ENCODE peak calls at places on chromosomes 6 and 20, in nine cellular contexts. One of them, this sample, is unnamed.

GRCh38 chr6:99745651-99746050 is 139.0 kb downstream of the PRDM13 start:
- DNase-seq in choroid plexus epithelial cell: peak; percentile 37
- DNase-seq in A673: no peak
- DNase-seq in HCT116: no peak
- DNase-seq in AG04450: no peak
- DNase-seq in coronary artery: no peak
- DNase-seq in WTC11: no peak
- DNase-seq in spleen: no peak
- DNase-seq in B cell: no peak
- DNase-seq in this sample: no peak

GRCh38 chr6:140061422-140062041 is 687.1 kb upstream of the CITED2 start:
- DNase-seq in AG04450: no peak
- DNase-seq in coronary artery: no peak
- DNase-seq in B cell: no peak
- DNase-seq in spleen: no peak
- DNase-seq in HCT116: no peak
- DNase-seq in A673: peak; percentile 22
- DNase-seq in WTC11: no peak
- DNase-seq in choroid plexus epithelial cell: no peak
- DNase-seq in this sample: no peak

GRCh38 chr6:37381579-37381978 is 27.8 kb downstream of the RNF8 start:
- DNase-seq in WTC11: peak; percentile 51
- DNase-seq in AG04450: peak; percentile 21
- DNase-seq in A673: peak; percentile 51
- DNase-seq in HCT116: peak; percentile 74
- DNase-seq in coronary artery: no peak
- DNase-seq in B cell: peak; percentile 57
- DNase-seq in spleen: no peak
- DNase-seq in choroid plexus epithelial cell: peak; percentile 82
- DNase-seq in this sample: no peak

GRCh38 chr6:14212632-14213031 is 95.1 kb downstream of the CD83 start:
- DNase-seq in A673: no peak
- DNase-seq in coronary artery: no peak
- DNase-seq in choroid plexus epithelial cell: no peak
- DNase-seq in AG04450: no peak
- DNase-seq in WTC11: no peak
- DNase-seq in HCT116: no peak
- DNase-seq in spleen: no peak
- DNase-seq in B cell: no peak
- DNase-seq in this sample: no peak

GRCh38 chr6:147774856-147775255 is 266.4 kb downstream of the SAMD5 start:
- DNase-seq in HCT116: no peak
- DNase-seq in choroid plexus epithelial cell: peak; percentile 16
- DNase-seq in spleen: no peak
- DNase-seq in AG04450: no peak
- DNase-seq in coronary artery: no peak
- DNase-seq in B cell: no peak
- DNase-seq in A673: peak; percentile 40
- DNase-seq in WTC11: peak; percentile 20
- DNase-seq in this sample: no peak

GRCh38 chr6:105272783-105273182 is 93.0 kb upstream of the POPDC3 start:
- DNase-seq in coronary artery: no peak
- DNase-seq in A673: no peak
- DNase-seq in HCT116: no peak
- DNase-seq in choroid plexus epithelial cell: peak; percentile 36
- DNase-seq in AG04450: no peak
- DNase-seq in WTC11: peak; percentile 38
- DNase-seq in spleen: no peak
- DNase-seq in B cell: no peak
- DNase-seq in this sample: no peak

GRCh38 chr20:13883425-13883824 is 98.6 kb downstream of the NDUFAF5 start:
- DNase-seq in spleen: no peak
- DNase-seq in B cell: no peak
- DNase-seq in coronary artery: no peak
- DNase-seq in HCT116: no peak
- DNase-seq in WTC11: no peak
- DNase-seq in A673: no peak
- DNase-seq in choroid plexus epithelial cell: no peak
- DNase-seq in AG04450: no peak
- DNase-seq in this sample: no peak

GRCh38 chr6:139590206-139590605 is 215.8 kb upstream of the CITED2 start:
- DNase-seq in WTC11: no peak
- DNase-seq in A673: no peak
- DNase-seq in B cell: no peak
- DNase-seq in HCT116: no peak
- DNase-seq in coronary artery: no peak
- DNase-seq in AG04450: no peak
- DNase-seq in choroid plexus epithelial cell: no peak
- DNase-seq in spleen: no peak
- DNase-seq in this sample: no peak

GRCh38 chr6:138673317-138674014 is 100.1 kb upstream of the CCDC28A start:
- DNase-seq in AG04450: no peak
- DNase-seq in choroid plexus epithelial cell: peak; percentile 49
- DNase-seq in HCT116: no peak
- DNase-seq in B cell: no peak
- DNase-seq in coronary artery: no peak
- DNase-seq in WTC11: no peak
- DNase-seq in spleen: no peak
- DNase-seq in A673: no peak
- DNase-seq in this sample: no peak

GRCh38 chr6:108944058-108944457 is 95.8 kb downstream of the ARMC2 start:
- DNase-seq in B cell: no peak
- DNase-seq in WTC11: no peak
- DNase-seq in spleen: no peak
- DNase-seq in A673: no peak
- DNase-seq in AG04450: no peak
- DNase-seq in coronary artery: no peak
- DNase-seq in choroid plexus epithelial cell: no peak
- DNase-seq in HCT116: no peak
- DNase-seq in this sample: no peak

GRCh38 chr6:166684866-166685265 is 57.8 kb upstream of the RPS6KA2 start:
- DNase-seq in choroid plexus epithelial cell: no peak
- DNase-seq in coronary artery: no peak
- DNase-seq in spleen: no peak
- DNase-seq in HCT116: no peak
- DNase-seq in AG04450: no peak
- DNase-seq in A673: no peak
- DNase-seq in B cell: no peak
- DNase-seq in WTC11: no peak
- DNase-seq in this sample: no peak

GRCh38 chr6:88982720-88983119 is 19.3 kb upstream of the RNGTT start:
- DNase-seq in HCT116: peak; percentile 57
- DNase-seq in coronary artery: no peak
- DNase-seq in spleen: no peak
- DNase-seq in choroid plexus epithelial cell: peak; percentile 85
- DNase-seq in B cell: peak; percentile 66
- DNase-seq in WTC11: no peak
- DNase-seq in AG04450: peak; percentile 43
- DNase-seq in A673: peak; percentile 70
- DNase-seq in this sample: no peak

GRCh38 chr20:45097485-45098095 is 3.3 kb downstream of the KCNS1 start:
- DNase-seq in coronary artery: no peak
- DNase-seq in HCT116: no peak
- DNase-seq in choroid plexus epithelial cell: peak; percentile 59
- DNase-seq in spleen: peak; percentile 81
- DNase-seq in WTC11: peak; percentile 50
- DNase-seq in AG04450: no peak
- DNase-seq in A673: no peak
- DNase-seq in B cell: peak; percentile 69
- DNase-seq in this sample: no peak

GRCh38 chr20:13119583-13119982 is 101.5 kb upstream of the ISM1 start:
- DNase-seq in spleen: no peak
- DNase-seq in AG04450: peak; percentile 7
- DNase-seq in A673: peak; percentile 80
- DNase-seq in HCT116: peak; percentile 51
- DNase-seq in B cell: peak; percentile 55
- DNase-seq in coronary artery: no peak
- DNase-seq in WTC11: peak; percentile 17
- DNase-seq in choroid plexus epithelial cell: peak; percentile 79
- DNase-seq in this sample: peak; percentile 54

GRCh38 chr6:105596284-105596755 is 193.4 kb upstream of the PREP start:
- DNase-seq in coronary artery: no peak
- DNase-seq in AG04450: peak; percentile 92
- DNase-seq in WTC11: no peak
- DNase-seq in B cell: no peak
- DNase-seq in choroid plexus epithelial cell: peak; percentile 92
- DNase-seq in A673: peak; percentile 55
- DNase-seq in spleen: no peak
- DNase-seq in HCT116: no peak
- DNase-seq in this sample: no peak

GRCh38 chr6:147742445-147742844 is 234.0 kb downstream of the SAMD5 start:
- DNase-seq in AG04450: no peak
- DNase-seq in B cell: no peak
- DNase-seq in coronary artery: no peak
- DNase-seq in HCT116: no peak
- DNase-seq in spleen: no peak
- DNase-seq in A673: no peak
- DNase-seq in choroid plexus epithelial cell: no peak
- DNase-seq in WTC11: no peak
- DNase-seq in this sample: no peak

GRCh38 chr6:41728954-41729353 is 6.5 kb downstream of the TFEB start:
- DNase-seq in WTC11: no peak
- DNase-seq in A673: no peak
- DNase-seq in AG04450: no peak
- DNase-seq in spleen: peak; percentile 82
- DNase-seq in B cell: no peak
- DNase-seq in choroid plexus epithelial cell: no peak
- DNase-seq in HCT116: no peak
- DNase-seq in coronary artery: no peak
- DNase-seq in this sample: no peak

GRCh38 chr6:85714893-85715530 is 72.3 kb upstream of the SYNCRIP start:
- DNase-seq in B cell: no peak
- DNase-seq in AG04450: no peak
- DNase-seq in A673: no peak
- DNase-seq in coronary artery: no peak
- DNase-seq in spleen: no peak
- DNase-seq in choroid plexus epithelial cell: no peak
- DNase-seq in WTC11: no peak
- DNase-seq in HCT116: no peak
- DNase-seq in this sample: no peak

GRCh38 chr20:1941226-1941625 is 46.0 kb downstream of the SIRPA start:
- DNase-seq in WTC11: no peak
- DNase-seq in choroid plexus epithelial cell: no peak
- DNase-seq in spleen: no peak
- DNase-seq in AG04450: no peak
- DNase-seq in coronary artery: no peak
- DNase-seq in HCT116: no peak
- DNase-seq in B cell: no peak
- DNase-seq in A673: no peak
- DNase-seq in this sample: no peak

GRCh38 chr20:59966428-59966827 is 8.2 kb downstream of the CDH26 start:
- DNase-seq in WTC11: no peak
- DNase-seq in HCT116: no peak
- DNase-seq in AG04450: no peak
- DNase-seq in A673: no peak
- DNase-seq in choroid plexus epithelial cell: no peak
- DNase-seq in spleen: no peak
- DNase-seq in B cell: no peak
- DNase-seq in coronary artery: no peak
- DNase-seq in this sample: no peak

GRCh38 chr6:84455630-84456029 is 228.2 kb upstream of the CEP162 start:
- DNase-seq in A673: peak; percentile 28
- DNase-seq in spleen: no peak
- DNase-seq in coronary artery: no peak
- DNase-seq in AG04450: no peak
- DNase-seq in HCT116: no peak
- DNase-seq in WTC11: no peak
- DNase-seq in choroid plexus epithelial cell: peak; percentile 17
- DNase-seq in B cell: no peak
- DNase-seq in this sample: no peak

GRCh38 chr20:58691773-58692578 is 624 bp upstream of the NPEPL1 start:
- DNase-seq in HCT116: no peak
- DNase-seq in A673: no peak
- DNase-seq in B cell: peak; percentile 13
- DNase-seq in AG04450: no peak
- DNase-seq in choroid plexus epithelial cell: peak; percentile 39
- DNase-seq in WTC11: no peak
- DNase-seq in spleen: peak; percentile 91
- DNase-seq in coronary artery: peak; percentile 81
- DNase-seq in this sample: no peak

GRCh38 chr6:142756215-142756630 is 188.8 kb downstream of the HIVEP2 start:
- DNase-seq in A673: no peak
- DNase-seq in B cell: no peak
- DNase-seq in HCT116: peak; percentile 62
- DNase-seq in AG04450: no peak
- DNase-seq in choroid plexus epithelial cell: peak; percentile 65
- DNase-seq in coronary artery: no peak
- DNase-seq in spleen: no peak
- DNase-seq in WTC11: no peak
- DNase-seq in this sample: no peak
- TF ChIP-seq CTCF in A673: no peak
- TF ChIP-seq CTCF in B cell: no peak
- TF ChIP-seq CTCF in HCT116: peak; percentile 6
- TF ChIP-seq CTCF in AG04450: no peak
- TF ChIP-seq CTCF in choroid plexus epithelial cell: peak; percentile 12
- TF ChIP-seq CTCF in coronary artery: no peak
- TF ChIP-seq CTCF in spleen: no peak
- TF ChIP-seq CTCF in WTC11: no peak
- TF ChIP-seq CTCF in this sample: no peak

GRCh38 chr6:163971841-163972838 is 557.6 kb downstream of the QKI start:
- DNase-seq in A673: no peak
- DNase-seq in choroid plexus epithelial cell: no peak
- DNase-seq in WTC11: peak; percentile 21
- DNase-seq in spleen: no peak
- DNase-seq in HCT116: no peak
- DNase-seq in AG04450: no peak
- DNase-seq in coronary artery: no peak
- DNase-seq in B cell: no peak
- DNase-seq in this sample: no peak
- TF ChIP-seq CTCF in A673: no peak
- TF ChIP-seq CTCF in choroid plexus epithelial cell: no peak
- TF ChIP-seq CTCF in WTC11: no peak
- TF ChIP-seq CTCF in spleen: no peak
- TF ChIP-seq CTCF in HCT116: no peak
- TF ChIP-seq CTCF in AG04450: no peak
- TF ChIP-seq CTCF in coronary artery: no peak
- TF ChIP-seq CTCF in B cell: no peak
- TF ChIP-seq CTCF in this sample: no peak

GRCh38 chr6:141426400-141426980 is 706.2 kb upstream of the GJE1 start:
- DNase-seq in choroid plexus epithelial cell: no peak
- DNase-seq in AG04450: no peak
- DNase-seq in B cell: no peak
- DNase-seq in A673: no peak
- DNase-seq in coronary artery: no peak
- DNase-seq in spleen: no peak
- DNase-seq in HCT116: no peak
- DNase-seq in WTC11: no peak
- DNase-seq in this sample: no peak
- TF ChIP-seq CTCF in choroid plexus epithelial cell: no peak
- TF ChIP-seq CTCF in AG04450: no peak
- TF ChIP-seq CTCF in B cell: no peak
- TF ChIP-seq CTCF in A673: no peak
- TF ChIP-seq CTCF in coronary artery: no peak
- TF ChIP-seq CTCF in spleen: no peak
- TF ChIP-seq CTCF in HCT116: peak; percentile 3
- TF ChIP-seq CTCF in WTC11: no peak
- TF ChIP-seq CTCF in this sample: peak; percentile 21

DNA sequence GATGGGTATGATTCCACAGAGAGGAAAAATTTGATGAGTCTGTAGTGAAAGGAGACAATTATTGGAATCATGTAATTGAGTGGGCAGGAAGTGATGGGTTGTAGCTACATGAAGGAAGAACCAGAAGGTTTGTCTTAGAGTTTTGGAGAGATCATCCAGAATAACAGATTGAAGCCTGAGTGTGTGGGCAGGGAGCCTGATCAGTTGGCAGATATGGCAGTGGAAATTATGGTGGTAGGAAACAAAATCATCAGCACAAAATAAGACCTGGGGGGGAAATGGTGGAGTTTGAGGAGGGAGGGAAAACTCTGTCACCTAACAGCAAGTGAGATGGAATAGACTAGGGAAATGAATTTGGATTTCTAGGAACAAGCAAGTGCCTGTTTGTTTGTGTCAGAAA is 606.6 kb upstream of the MAP3K7 start:
- DNase-seq in AG04450: no peak
- DNase-seq in spleen: no peak
- DNase-seq in choroid plexus epithelial cell: no peak
- DNase-seq in HCT116: no peak
- DNase-seq in coronary artery: no peak
- DNase-seq in A673: no peak
- DNase-seq in WTC11: no peak
- DNase-seq in B cell: no peak
- DNase-seq in this sample: no peak
- TF ChIP-seq CTCF in AG04450: no peak
- TF ChIP-seq CTCF in spleen: no peak
- TF ChIP-seq CTCF in choroid plexus epithelial cell: no peak
- TF ChIP-seq CTCF in HCT116: no peak
- TF ChIP-seq CTCF in coronary artery: no peak
- TF ChIP-seq CTCF in A673: no peak
- TF ChIP-seq CTCF in WTC11: no peak
- TF ChIP-seq CTCF in B cell: no peak
- TF ChIP-seq CTCF in this sample: no peak

This sample was measured in neural crest cell.